ENCODE peak calls at places on chromosomes 11 and 22, in six cellular contexts. D, O, H, Q, M and W are unnamed samples.

GRCh38 chr11:1484061-1484671 is 2.4 kb downstream of the MOB2 start:
- DNase-seq in M (no peak), D (no peak), Q (no peak), H (peak), O (no peak), W (no peak)

GRCh38 chr22:22810018-22810427 is 77.6 kb upstream of the IGLL5 start:
- DNase-seq in M (peak), Q (no peak), H (peak), O (peak), D (no peak), W (no peak)

GRCh38 chr22:24841261-24841660 is 35.2 kb downstream of the SGSM1 start:
- DNase-seq in Q (no peak), D (no peak), M (no peak), H (no peak), O (no peak), W (no peak)

GRCh38 chr22:46774456-46775363 is 12.3 kb downstream of the TBC1D22A start:
- DNase-seq in D (no peak), H (no peak), O (no peak), Q (no peak), M (no peak), W (no peak)

GRCh38 chr11:73185680-73186293 is 32.3 kb upstream of the P2RY2 start:
- DNase-seq in H (no peak), D (peak), Q (peak), O (no peak), M (no peak), W (peak)

GRCh38 chr22:28019360-28019759 is 100.3 kb upstream of the PITPNB start:
- DNase-seq in O (no peak), M (no peak), Q (peak), D (peak), H (peak), W (no peak)

GRCh38 chr11:13140028-13140870 is 131.1 kb downstream of the RASSF10 start:
- DNase-seq in O (no peak), D (no peak), H (no peak), M (no peak), Q (no peak), W (peak)

GRCh38 chr11:118277312-118277711 is 13.2 kb upstream of the MPZL2 start:
- DNase-seq in O (no peak), M (no peak), D (peak), Q (peak), H (no peak), W (no peak)

GRCh38 chr11:25943031-25943430 is 388.9 kb upstream of the ANO3 start:
- DNase-seq in H (no peak), D (no peak), O (no peak), M (no peak), Q (no peak), W (no peak)

GRCh38 chr22:25689631-25690030 is 52.4 kb upstream of the MYO18B start:
- DNase-seq in H (no peak), M (no peak), O (no peak), D (no peak), Q (no peak), W (peak)

GRCh38 chr22:43346521-43346929 is 3.4 kb upstream of the SCUBE1 start:
- DNase-seq in H (peak), D (no peak), Q (no peak), O (peak), M (peak), W (peak)

GRCh38 chr22:49088801-49089791 is 738.6 kb downstream of the BRD1 start:
- DNase-seq in O (no peak), H (peak), M (no peak), Q (no peak), D (no peak), W (no peak)

GRCh38 chr11:57456960-57457642 is 3.2 kb upstream of the RTN4RL2 start:
- DNase-seq in M (peak), Q (peak), D (peak), O (peak), H (peak), W (peak)

GRCh38 chr11:85647078-85647477 is 689 bp upstream of the TMEM126A start:
- DNase-seq in D (no peak), M (no peak), O (no peak), H (no peak), Q (no peak), W (no peak)

GRCh38 chr11:45233121-45233803 is 52.9 kb downstream of the SYT13 start:
- DNase-seq in Q (peak), H (peak), D (peak), O (peak), M (peak), W (peak)

GRCh38 chr22:36252754-36253522 is at the start of gene APOL1:
- DNase-seq in M (peak), D (peak), Q (no peak), H (no peak), O (no peak), W (no peak)